ENCODE peak calls at places on chromosomes 6 and 20, in five cellular contexts. One of them, this sample, is unnamed.

GRCh38 chr6:128057541-128058335 is 156.9 kb upstream of the THEMIS start:
- DNase-seq in adrenal gland: no peak
- DNase-seq in Peyer's patch: no peak
- DNase-seq in breast epithelium: no peak
- DNase-seq in K562: no peak
- DNase-seq in this sample: no peak

GRCh38 chr6:52389626-52390360 is 27.8 kb downstream of the PAQR8 start:
- DNase-seq in adrenal gland: peak; percentile 38
- DNase-seq in K562: peak; percentile 51
- DNase-seq in Peyer's patch: peak; percentile 88
- DNase-seq in breast epithelium: no peak
- DNase-seq in this sample: no peak

GRCh38 chr20:31981784-31982183 is 13.8 kb downstream of the XKR7 start:
- DNase-seq in Peyer's patch: no peak
- DNase-seq in adrenal gland: no peak
- DNase-seq in K562: no peak
- DNase-seq in breast epithelium: no peak
- DNase-seq in this sample: no peak

GRCh38 chr6:145428656-145429173 is 306.6 kb downstream of the EPM2A start:
- DNase-seq in breast epithelium: no peak
- DNase-seq in K562: no peak
- DNase-seq in Peyer's patch: no peak
- DNase-seq in adrenal gland: no peak
- DNase-seq in this sample: no peak

GRCh38 chr6:119158057-119158848 is 79.8 kb upstream of the FAM184A start:
- DNase-seq in K562: no peak
- DNase-seq in breast epithelium: peak; percentile 44
- DNase-seq in Peyer's patch: no peak
- DNase-seq in adrenal gland: peak; percentile 42
- DNase-seq in this sample: no peak

GRCh38 chr6:5302995-5303622 is 41.8 kb downstream of the FARS2 start:
- DNase-seq in Peyer's patch: peak; percentile 61
- DNase-seq in K562: peak; percentile 30
- DNase-seq in breast epithelium: peak; percentile 70
- DNase-seq in adrenal gland: peak; percentile 31
- DNase-seq in this sample: no peak

GRCh38 chr20:64051033-64051452 is 1.6 kb upstream of the SOX18 start:
- DNase-seq in K562: no peak
- DNase-seq in Peyer's patch: no peak
- DNase-seq in adrenal gland: no peak
- DNase-seq in breast epithelium: no peak
- DNase-seq in this sample: no peak

GRCh38 chr6:144582939-144583613 is 297.9 kb downstream of the UTRN start:
- DNase-seq in breast epithelium: peak; percentile 32
- DNase-seq in K562: peak; percentile 30
- DNase-seq in Peyer's patch: peak; percentile 51
- DNase-seq in adrenal gland: no peak
- DNase-seq in this sample: peak; percentile 10

GRCh38 chr6:33298773-33299236 is at the start of gene RGL2:
- DNase-seq in Peyer's patch: peak; percentile 83
- DNase-seq in breast epithelium: peak; percentile 77
- DNase-seq in K562: peak; percentile 84
- DNase-seq in adrenal gland: peak; percentile 87
- DNase-seq in this sample: peak; percentile 85

GRCh38 chr6:142051404-142051803 is 81.3 kb upstream of the GJE1 start:
- DNase-seq in breast epithelium: no peak
- DNase-seq in adrenal gland: no peak
- DNase-seq in Peyer's patch: no peak
- DNase-seq in K562: no peak
- DNase-seq in this sample: no peak

GRCh38 chr6:166596741-166597507 is 10.4 kb upstream of the RAMACL start:
- DNase-seq in adrenal gland: no peak
- DNase-seq in Peyer's patch: no peak
- DNase-seq in breast epithelium: no peak
- DNase-seq in K562: no peak
- DNase-seq in this sample: no peak

GRCh38 chr6:40881501-40881900 is 157.5 kb downstream of the UNC5CL start:
- DNase-seq in breast epithelium: no peak
- DNase-seq in adrenal gland: no peak
- DNase-seq in Peyer's patch: no peak
- DNase-seq in K562: no peak
- DNase-seq in this sample: no peak

GRCh38 chr20:36825374-36826104 is 50.4 kb upstream of the TLDC2 start:
- DNase-seq in Peyer's patch: no peak
- DNase-seq in adrenal gland: no peak
- DNase-seq in breast epithelium: no peak
- DNase-seq in K562: no peak
- DNase-seq in this sample: no peak

GRCh38 chr20:59933849-59934585 is 580 bp upstream of the SYCP2 start:
- DNase-seq in breast epithelium: peak; percentile 71
- DNase-seq in adrenal gland: peak; percentile 53
- DNase-seq in K562: peak; percentile 91
- DNase-seq in Peyer's patch: peak; percentile 88
- DNase-seq in this sample: peak; percentile 78

GRCh38 chr6:13877116-13877515 is 47.6 kb upstream of the RNF182 start:
- DNase-seq in adrenal gland: no peak
- DNase-seq in K562: no peak
- DNase-seq in Peyer's patch: no peak
- DNase-seq in breast epithelium: no peak
- DNase-seq in this sample: no peak

GRCh38 chr6:56311086-56311485 is 63.7 kb upstream of the COL21A1 start:
- DNase-seq in adrenal gland: no peak
- DNase-seq in K562: no peak
- DNase-seq in breast epithelium: no peak
- DNase-seq in Peyer's patch: no peak
- DNase-seq in this sample: no peak

GRCh38 chr6:4936681-4937041 is 67.2 kb downstream of the RPP40 start:
- DNase-seq in Peyer's patch: no peak
- DNase-seq in K562: peak; percentile 67
- DNase-seq in breast epithelium: no peak
- DNase-seq in adrenal gland: peak; percentile 53
- DNase-seq in this sample: no peak

GRCh38 chr6:155120034-155120433 is 124.9 kb downstream of the TIAM2 start:
- DNase-seq in breast epithelium: no peak
- DNase-seq in Peyer's patch: no peak
- DNase-seq in K562: no peak
- DNase-seq in adrenal gland: no peak
- DNase-seq in this sample: no peak

GRCh38 chr6:14763616-14764015 is 482.3 kb upstream of the JARID2 start:
- DNase-seq in Peyer's patch: no peak
- DNase-seq in breast epithelium: no peak
- DNase-seq in adrenal gland: no peak
- DNase-seq in K562: no peak
- DNase-seq in this sample: no peak

GRCh38 chr6:7108196-7108963 is 619 bp downstream of the RREB1 start:
- DNase-seq in breast epithelium: peak; percentile 35
- DNase-seq in K562: peak; percentile 67
- DNase-seq in Peyer's patch: peak; percentile 79
- DNase-seq in adrenal gland: peak; percentile 70
- DNase-seq in this sample: no peak

GRCh38 chr20:19774086-19774933 is 16.3 kb downstream of the RIN2 start:
- DNase-seq in adrenal gland: no peak
- DNase-seq in Peyer's patch: no peak
- DNase-seq in breast epithelium: no peak
- DNase-seq in K562: no peak
- DNase-seq in this sample: no peak

GRCh38 chr6:21264288-21264818 is 329.2 kb upstream of the SOX4 start:
- DNase-seq in adrenal gland: no peak
- DNase-seq in Peyer's patch: no peak
- DNase-seq in breast epithelium: no peak
- DNase-seq in K562: peak; percentile 27
- DNase-seq in this sample: no peak

GRCh38 chr6:68038815-68039408 is 596.2 kb upstream of the ADGRB3 start:
- DNase-seq in K562: no peak
- DNase-seq in adrenal gland: no peak
- DNase-seq in Peyer's patch: peak; percentile 26
- DNase-seq in breast epithelium: no peak
- DNase-seq in this sample: no peak

GRCh38 chr6:125863023-125863422 is 72.3 kb downstream of the NCOA7 start:
- DNase-seq in K562: no peak
- DNase-seq in Peyer's patch: no peak
- DNase-seq in breast epithelium: no peak
- DNase-seq in adrenal gland: no peak
- DNase-seq in this sample: no peak

GRCh38 chr20:36384022-36384619 is 78.0 kb downstream of the DLGAP4 start:
- DNase-seq in adrenal gland: peak; percentile 42
- DNase-seq in K562: peak; percentile 78
- DNase-seq in breast epithelium: no peak
- DNase-seq in Peyer's patch: no peak
- DNase-seq in this sample: no peak

GRCh38 chr6:38021029-38021428 is 201.5 kb downstream of the ZFAND3 start:
- DNase-seq in breast epithelium: no peak
- DNase-seq in K562: no peak
- DNase-seq in adrenal gland: no peak
- DNase-seq in Peyer's patch: no peak
- DNase-seq in this sample: no peak

GRCh38 chr20:41052742-41053419 is 24.3 kb downstream of the TOP1 start:
- DNase-seq in breast epithelium: no peak
- DNase-seq in adrenal gland: peak; percentile 36
- DNase-seq in Peyer's patch: no peak
- DNase-seq in K562: no peak
- DNase-seq in this sample: no peak

GRCh38 chr6:53727748-53728147 is 62.2 kb upstream of the KLHL31 start:
- DNase-seq in breast epithelium: no peak
- DNase-seq in K562: no peak
- DNase-seq in adrenal gland: no peak
- DNase-seq in Peyer's patch: no peak
- DNase-seq in this sample: no peak

GRCh38 chr20:40741507-40742106 is 52.6 kb upstream of the MAFB start:
- DNase-seq in Peyer's patch: no peak
- DNase-seq in breast epithelium: no peak
- DNase-seq in K562: peak; percentile 56
- DNase-seq in adrenal gland: peak; percentile 46
- DNase-seq in this sample: no peak

GRCh38 chr20:64146301-64146935 is 17.8 kb upstream of the MYT1 start:
- DNase-seq in adrenal gland: no peak
- DNase-seq in Peyer's patch: no peak
- DNase-seq in breast epithelium: no peak
- DNase-seq in K562: no peak
- DNase-seq in this sample: peak; percentile 17

GRCh38 chr6:99993533-99994251 is at the start of gene MCHR2:
- DNase-seq in Peyer's patch: no peak
- DNase-seq in adrenal gland: no peak
- DNase-seq in breast epithelium: no peak
- DNase-seq in K562: no peak
- DNase-seq in this sample: no peak

DNA sequence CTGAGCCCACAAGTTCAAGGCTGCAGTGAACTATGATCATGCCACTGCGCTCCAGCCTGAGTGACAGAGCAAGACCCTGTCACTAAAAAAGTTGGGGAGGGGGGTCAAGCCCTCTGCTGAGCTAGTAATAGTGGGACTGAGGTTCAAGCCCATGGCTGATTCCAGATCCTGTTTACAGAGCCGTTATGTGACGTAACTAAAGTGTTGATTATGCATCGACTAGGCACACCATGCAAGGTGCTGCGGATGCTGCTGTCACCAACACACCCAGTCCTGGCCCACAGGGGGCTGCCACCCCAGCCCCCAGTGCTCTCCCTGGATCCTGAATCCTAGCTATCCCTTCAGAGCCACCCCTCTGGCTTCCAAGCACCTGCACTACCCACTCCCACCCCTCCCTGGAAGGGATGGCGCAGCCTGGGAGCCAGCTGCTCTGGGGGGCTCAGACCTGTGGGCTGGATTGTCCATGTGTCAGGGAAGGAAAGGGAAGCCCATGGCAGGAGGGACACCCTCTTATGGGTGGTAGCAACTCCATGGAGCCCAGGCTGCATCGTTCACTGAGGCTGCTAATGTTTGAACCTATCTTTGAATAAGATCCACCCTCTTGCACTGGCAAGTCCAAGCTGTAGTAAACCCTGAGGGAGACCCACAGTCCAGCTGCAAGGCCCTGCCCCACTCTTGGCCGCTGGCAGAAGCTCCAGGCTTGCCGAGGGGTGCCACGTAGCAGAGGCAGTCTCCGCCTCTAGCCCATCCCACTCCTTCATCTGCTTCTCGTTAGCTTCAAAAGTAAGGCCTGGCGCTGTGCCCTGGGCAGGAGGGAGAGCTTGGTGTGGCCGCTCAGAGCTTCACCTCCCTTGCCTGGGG is 95.0 kb downstream of the SNX5 start:
- DNase-seq in Peyer's patch: peak; percentile 91
- DNase-seq in breast epithelium: peak; percentile 85
- DNase-seq in K562: no peak
- DNase-seq in adrenal gland: peak; percentile 95
- DNase-seq in this sample: peak; percentile 91
- TF ChIP-seq POLR2A in Peyer's patch: peak; percentile 17
- TF ChIP-seq POLR2A in breast epithelium: no peak
- TF ChIP-seq POLR2A in K562: no peak
- TF ChIP-seq POLR2A in adrenal gland: no peak
- TF ChIP-seq POLR2A in this sample: no peak

GRCh38 chr6:130076512-130076911 is 58.1 kb downstream of the L3MBTL3 start:
- DNase-seq in K562: no peak
- DNase-seq in Peyer's patch: no peak
- DNase-seq in adrenal gland: no peak
- DNase-seq in breast epithelium: no peak
- DNase-seq in this sample: no peak
- TF ChIP-seq CTCF in K562: no peak
- TF ChIP-seq CTCF in Peyer's patch: no peak
- TF ChIP-seq CTCF in adrenal gland: no peak
- TF ChIP-seq CTCF in breast epithelium: no peak
- TF ChIP-seq CTCF in this sample: no peak

GRCh38 chr6:149323353-149323752 is 5.8 kb downstream of the TAB2 start:
- DNase-seq in Peyer's patch: no peak
- DNase-seq in adrenal gland: no peak
- DNase-seq in breast epithelium: no peak
- DNase-seq in K562: no peak
- DNase-seq in this sample: no peak
- H3K27ac ChIP-seq in Peyer's patch: no peak overlapping the region
- H3K27ac ChIP-seq in adrenal gland: no peak overlapping the region
- H3K27ac ChIP-seq in breast epithelium: no peak overlapping the region
- H3K27ac ChIP-seq in K562: no peak overlapping the region
- H3K27ac ChIP-seq in this sample: peak overlapping the region; percentile 16

DNA sequence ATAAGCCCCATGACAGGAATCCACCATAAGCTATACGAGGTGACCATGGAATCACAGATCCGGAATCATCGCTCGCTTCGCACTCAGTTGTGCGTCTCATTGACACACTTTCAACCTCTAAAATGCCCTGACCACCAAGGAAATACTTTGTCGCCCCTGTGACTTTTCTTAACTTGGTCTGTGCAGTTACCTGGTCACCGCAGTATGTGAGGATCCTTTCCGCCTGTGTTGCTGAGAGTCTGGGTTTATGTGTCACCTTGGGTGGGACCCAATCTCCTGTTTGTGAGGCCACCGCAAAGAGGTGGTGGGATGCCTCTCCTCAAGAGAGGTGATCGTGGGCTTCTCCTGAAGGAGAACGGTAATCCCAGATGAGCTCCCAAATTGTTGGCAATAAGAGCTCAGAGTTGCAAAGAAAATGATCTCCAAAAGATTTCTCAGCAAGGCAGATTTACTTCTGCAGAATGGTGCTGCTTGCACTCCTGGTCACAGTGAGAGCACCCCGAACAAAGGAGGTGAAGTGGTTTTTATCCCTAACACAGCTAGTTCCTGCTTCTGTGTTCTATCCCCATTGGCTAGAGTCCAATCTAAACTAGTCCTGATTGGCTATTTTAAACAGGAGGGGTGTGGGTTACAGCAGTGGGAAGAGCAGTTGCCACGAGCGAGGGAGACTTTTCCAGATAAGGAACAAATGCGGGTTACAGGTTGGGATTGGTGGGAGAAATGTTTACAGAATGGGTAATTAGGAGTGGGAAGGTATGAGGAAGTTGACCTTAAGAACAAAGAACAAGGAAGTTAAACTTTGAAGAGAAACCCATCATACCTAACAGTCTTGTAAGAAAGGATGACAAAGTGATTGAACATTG is 9.1 kb upstream of the ZNFX1 start:
- DNase-seq in breast epithelium: no peak
- DNase-seq in K562: peak; percentile 31
- DNase-seq in adrenal gland: no peak
- DNase-seq in Peyer's patch: no peak
- DNase-seq in this sample: no peak
- TF ChIP-seq POLR2A in breast epithelium: no peak
- TF ChIP-seq POLR2A in K562: peak; percentile 65
- TF ChIP-seq POLR2A in adrenal gland: no peak
- TF ChIP-seq POLR2A in Peyer's patch: no peak
- TF ChIP-seq POLR2A in this sample: no peak

This sample was measured in ovary.